ENCODE peak calls at places on chromosome X, in five cellular contexts. One of them, this sample, is unnamed.

GRCh38 chrX:8189096-8189830 is 18.2 kb upstream of the VCX2 start:
- DNase-seq in A549: no peak
- DNase-seq in BJ: no peak
- DNase-seq in pancreas: no peak
- DNase-seq in endothelial cell: no peak
- DNase-seq in this sample: no peak

GRCh38 chrX:10486373-10486772 is 134.0 kb downstream of the MID1 start:
- DNase-seq in A549: peak
- DNase-seq in BJ: peak
- DNase-seq in pancreas: no peak
- DNase-seq in endothelial cell: no peak
- DNase-seq in this sample: no peak

GRCh38 chrX:68696267-68696666 is 48.8 kb downstream of the STARD8 start:
- DNase-seq in A549: no peak
- DNase-seq in BJ: no peak
- DNase-seq in pancreas: no peak
- DNase-seq in endothelial cell: no peak
- DNase-seq in this sample: no peak

GRCh38 chrX:2474963-2475726 is 25.6 kb downstream of the DHRSX start:
- DNase-seq in A549: peak
- DNase-seq in BJ: no peak
- DNase-seq in pancreas: no peak
- DNase-seq in endothelial cell: no peak
- DNase-seq in this sample: peak

GRCh38 chrX:137988470-137988869 is 422.5 kb downstream of the ZIC3 start:
- DNase-seq in A549: no peak
- DNase-seq in BJ: no peak
- DNase-seq in pancreas: no peak
- DNase-seq in endothelial cell: no peak
- DNase-seq in this sample: no peak

GRCh38 chrX:1097328-1097727 is 115.1 kb downstream of the CRLF2 start:
- DNase-seq in A549: no peak
- DNase-seq in BJ: no peak
- DNase-seq in pancreas: no peak
- DNase-seq in endothelial cell: no peak
- DNase-seq in this sample: no peak

GRCh38 chrX:56763556-56764152 is 34.6 kb downstream of the NBDY start:
- DNase-seq in A549: no peak
- DNase-seq in BJ: no peak
- DNase-seq in pancreas: peak
- DNase-seq in endothelial cell: no peak
- DNase-seq in this sample: no peak

GRCh38 chrX:137387646-137388045 is 178.3 kb upstream of the ZIC3 start:
- DNase-seq in A549: no peak
- DNase-seq in BJ: no peak
- DNase-seq in pancreas: no peak
- DNase-seq in endothelial cell: no peak
- DNase-seq in this sample: no peak

GRCh38 chrX:119981286-119982070 is 37.9 kb upstream of the NKAP start:
- DNase-seq in A549: peak
- DNase-seq in BJ: no peak
- DNase-seq in pancreas: no peak
- DNase-seq in endothelial cell: no peak
- DNase-seq in this sample: peak

GRCh38 chrX:109952050-109952449 is 50.9 kb upstream of the TMEM164 start:
- DNase-seq in A549: peak
- DNase-seq in BJ: no peak
- DNase-seq in pancreas: no peak
- DNase-seq in endothelial cell: no peak
- DNase-seq in this sample: no peak

GRCh38 chrX:9493936-9494335 is 29.1 kb downstream of the TBL1X start:
- DNase-seq in A549: no peak
- DNase-seq in BJ: no peak
- DNase-seq in pancreas: no peak
- DNase-seq in endothelial cell: no peak
- DNase-seq in this sample: no peak

GRCh38 chrX:17923546-17923945 is 62.4 kb upstream of the RAI2 start:
- DNase-seq in A549: peak
- DNase-seq in BJ: no peak
- DNase-seq in pancreas: no peak
- DNase-seq in endothelial cell: no peak
- DNase-seq in this sample: no peak

GRCh38 chrX:119686087-119686639 is 6.8 kb downstream of the SEPTIN6 start:
- DNase-seq in A549: no peak
- DNase-seq in BJ: no peak
- DNase-seq in pancreas: no peak
- DNase-seq in endothelial cell: no peak
- DNase-seq in this sample: no peak

GRCh38 chrX:72142931-72143709 is 11.4 kb upstream of the RTL5 start:
- DNase-seq in A549: no peak
- DNase-seq in BJ: no peak
- DNase-seq in pancreas: no peak
- DNase-seq in endothelial cell: no peak
- DNase-seq in this sample: no peak

GRCh38 chrX:141989802-141990201 is 86.1 kb downstream of the MAGEC1 start:
- DNase-seq in A549: no peak
- DNase-seq in BJ: no peak
- DNase-seq in pancreas: no peak
- DNase-seq in endothelial cell: no peak
- DNase-seq in this sample: no peak

GRCh38 chrX:32489125-32489524 is 722.2 kb downstream of the DMD start:
- DNase-seq in A549: no peak
- DNase-seq in BJ: no peak
- DNase-seq in pancreas: no peak
- DNase-seq in endothelial cell: no peak
- DNase-seq in this sample: no peak

GRCh38 chrX:72268601-72269365 is 8.3 kb downstream of the RPS4X start:
- DNase-seq in A549: no peak
- DNase-seq in BJ: no peak
- DNase-seq in pancreas: no peak
- DNase-seq in endothelial cell: no peak
- DNase-seq in this sample: no peak

GRCh38 chrX:7690842-7691241 is 152.1 kb upstream of the VCX start:
- DNase-seq in A549: no peak
- DNase-seq in BJ: no peak
- DNase-seq in pancreas: no peak
- DNase-seq in endothelial cell: no peak
- DNase-seq in this sample: no peak

DNA sequence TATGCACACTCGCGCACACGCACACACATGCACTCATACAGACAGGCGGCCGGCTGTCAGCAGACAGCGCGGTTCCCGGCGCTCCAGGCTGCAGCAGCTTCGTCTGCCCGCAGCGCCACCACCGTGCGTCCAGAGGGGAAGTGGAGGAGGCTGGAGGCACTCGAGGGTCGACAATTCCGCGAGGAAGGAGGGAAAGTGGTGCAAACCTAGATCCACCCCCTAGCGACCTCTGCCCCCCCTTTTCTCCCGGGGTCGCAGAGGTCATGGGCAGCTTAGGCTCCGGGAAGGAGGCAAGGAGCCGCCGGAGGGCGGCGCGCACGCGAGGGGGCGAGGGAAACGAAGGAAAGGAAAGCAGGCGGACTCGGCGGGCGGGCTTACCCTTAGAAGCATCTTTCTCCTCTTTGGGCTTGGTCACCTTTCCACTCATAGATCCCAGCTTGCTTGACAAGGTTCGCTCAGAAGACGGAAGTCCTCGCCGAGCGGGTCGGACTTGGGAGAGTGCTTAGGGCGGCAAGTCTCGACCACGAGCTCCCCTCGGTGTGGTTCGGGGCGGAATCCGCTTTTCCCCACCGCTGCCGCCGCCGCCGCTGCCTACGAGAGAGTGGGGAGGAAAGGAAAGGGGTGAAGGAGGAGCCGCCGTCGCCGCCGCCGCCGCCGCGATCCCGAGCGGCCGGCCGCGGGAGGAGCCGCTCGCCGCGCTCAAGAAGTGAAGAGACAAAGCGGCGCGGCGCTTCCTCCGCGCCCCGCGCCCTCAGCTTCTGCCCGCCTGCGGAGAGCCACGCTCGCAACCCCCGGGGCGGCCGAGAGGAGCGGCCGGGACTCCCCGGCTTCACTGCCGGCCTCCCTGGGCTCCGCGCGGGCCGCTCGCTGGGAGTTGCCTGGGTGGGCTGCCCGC is 326.6 kb upstream of the F9 start:
- DNase-seq in A549: no peak
- DNase-seq in BJ: no peak
- DNase-seq in pancreas: peak
- DNase-seq in endothelial cell: peak
- DNase-seq in this sample: no peak
- TF ChIP-seq CTCF in A549: no peak
- TF ChIP-seq CTCF in BJ: no peak
- TF ChIP-seq CTCF in pancreas: no peak
- TF ChIP-seq CTCF in endothelial cell: no peak
- TF ChIP-seq CTCF in this sample: no peak

DNA sequence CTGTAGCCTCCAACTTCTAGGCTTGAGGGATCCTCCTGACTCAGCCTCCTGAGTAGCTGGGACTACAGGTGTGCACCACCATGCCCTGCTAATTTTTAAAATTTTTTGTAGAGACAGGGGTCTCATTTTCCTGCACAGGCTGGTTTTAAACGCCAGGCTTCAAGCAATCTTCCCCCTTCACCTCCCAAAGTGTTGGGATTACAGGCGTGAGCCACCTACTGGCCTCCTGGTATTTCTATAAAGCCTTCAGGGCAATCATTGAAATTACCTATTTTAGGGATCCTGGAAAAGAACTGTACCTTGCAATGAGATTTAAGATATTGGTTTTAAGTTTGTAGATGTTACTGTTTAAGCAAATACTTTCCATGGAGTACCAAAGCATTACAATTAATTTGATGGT is 13.5 kb upstream of the PLS3 start:
- DNase-seq in A549: no peak
- DNase-seq in BJ: no peak
- DNase-seq in pancreas: no peak
- DNase-seq in endothelial cell: no peak
- DNase-seq in this sample: no peak
- TF ChIP-seq CTCF in A549: peak
- TF ChIP-seq CTCF in BJ: no peak
- TF ChIP-seq CTCF in pancreas: no peak
- TF ChIP-seq CTCF in endothelial cell: no peak
- TF ChIP-seq CTCF in this sample: no peak

GRCh38 chrX:86014421-86014820 is 32.9 kb downstream of the CHM start:
- DNase-seq in A549: no peak
- DNase-seq in BJ: no peak
- DNase-seq in pancreas: no peak
- DNase-seq in endothelial cell: no peak
- DNase-seq in this sample: no peak

GRCh38 chrX:86016189-86016588 is 31.2 kb downstream of the CHM start:
- DNase-seq in A549: no peak
- DNase-seq in BJ: no peak
- DNase-seq in pancreas: no peak
- DNase-seq in endothelial cell: no peak
- DNase-seq in this sample: no peak

GRCh38 chrX:86013792-86014191 is 33.6 kb downstream of the CHM start:
- DNase-seq in A549: no peak
- DNase-seq in BJ: no peak
- DNase-seq in pancreas: no peak
- DNase-seq in endothelial cell: no peak
- DNase-seq in this sample: no peak

DNA sequence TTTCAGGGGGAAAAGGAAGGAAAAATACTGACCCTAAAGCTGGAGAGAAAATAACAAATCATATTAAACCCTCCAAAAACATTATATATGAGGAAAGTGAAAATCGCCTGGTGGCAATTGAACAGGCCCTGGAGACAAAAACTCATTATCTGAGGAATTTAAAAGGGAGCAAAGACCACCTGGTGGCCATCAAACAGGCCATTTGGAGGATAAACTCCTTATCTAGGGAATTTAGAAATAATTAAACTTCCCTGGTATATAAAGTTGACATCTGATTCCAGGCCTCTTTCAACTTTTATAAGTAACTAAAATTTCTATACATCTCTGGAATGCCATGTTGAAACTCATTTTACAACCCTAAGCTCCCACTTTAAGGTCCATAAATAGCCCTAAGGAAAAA is 35.2 kb downstream of the CHM start:
- DNase-seq in A549: no peak
- DNase-seq in BJ: no peak
- DNase-seq in pancreas: no peak
- DNase-seq in endothelial cell: no peak
- DNase-seq in this sample: no peak
- TF ChIP-seq CTCF in A549: no peak
- TF ChIP-seq CTCF in BJ: no peak
- TF ChIP-seq CTCF in pancreas: no peak
- TF ChIP-seq CTCF in endothelial cell: no peak
- TF ChIP-seq CTCF in this sample: no peak

GRCh38 chrX:23953908-23954269 is 46.1 kb downstream of the CXorf58 start:
- DNase-seq in A549: no peak
- DNase-seq in BJ: no peak
- DNase-seq in pancreas: no peak
- DNase-seq in endothelial cell: no peak
- DNase-seq in this sample: no peak
- TF ChIP-seq CTCF in A549: no peak
- TF ChIP-seq CTCF in BJ: no peak
- TF ChIP-seq CTCF in pancreas: no peak
- TF ChIP-seq CTCF in endothelial cell: no peak
- TF ChIP-seq CTCF in this sample: no peak